ENCODE peak calls at places on chromosome 18, in seven cellular contexts. P is A172; S is CD4-positive, CD25-positive, alpha-beta regulatory T cell; R is fibroblast of the aortic adventitia; M is ELR; Z is DMS 273 treated with DMSO at 0.1 percent for 48 hours; T is activated CD4-positive, alpha-beta T cell treated with anti-CD3 and anti-CD28 coated beads, Interleukin-2, amount 50 U/mL, for 48 hours. A is an unnamed sample.

GRCh38 chr18:63965716-63966330 is 4.1 kb upstream of the SERPINB8 start:
- DNase-seq in T (no peak), P (no peak), R (no peak), S (no peak), M (no peak), Z (no peak), A (no peak)

GRCh38 chr18:23113576-23113975 is 21.7 kb upstream of the CABLES1 start:
- DNase-seq in M (no peak), S (no peak), T (no peak), P (no peak), R (no peak), Z (no peak), A (no peak)

GRCh38 chr18:34330308-34330707 is 105.6 kb upstream of the NOL4 start:
- DNase-seq in P (peak), T (no peak), Z (no peak), S (no peak), M (no peak), R (no peak), A (no peak)

GRCh38 chr18:13288509-13289138 is 70.1 kb downstream of the LDLRAD4 start:
- DNase-seq in P (no peak), R (no peak), M (no peak), S (no peak), Z (no peak), T (peak), A (no peak)

GRCh38 chr18:24876266-24876665 is 415.8 kb downstream of the HRH4 start:
- DNase-seq in R (no peak), Z (no peak), M (peak), P (no peak), T (no peak), S (no peak), A (no peak)

GRCh38 chr18:53753616-53754015 is 470.9 kb downstream of the MBD2 start:
- DNase-seq in R (no peak), P (no peak), M (no peak), T (no peak), Z (no peak), S (no peak), A (no peak)

GRCh38 chr18:3472681-3473544 is 22.9 kb downstream of the TGIF1 start:
- DNase-seq in R (no peak), T (peak), P (no peak), Z (no peak), M (no peak), S (peak), A (no peak)

GRCh38 chr18:67783215-67783946 is 266.9 kb upstream of the DSEL start:
- DNase-seq in M (peak), P (peak), Z (no peak), T (no peak), R (peak), S (no peak), A (no peak)

GRCh38 chr18:77087391-77088141 is 45.0 kb downstream of the MBP start:
- DNase-seq in S (no peak), R (peak), T (no peak), M (no peak), Z (no peak), P (no peak), A (peak)

GRCh38 chr18:8610442-8610801 is 1.2 kb downstream of the RAB12 start:
- DNase-seq in T (peak), S (no peak), P (peak), M (peak), R (peak), Z (no peak), A (no peak)

GRCh38 chr18:55401638-55402191 is 186.3 kb downstream of the TCF4 start:
- DNase-seq in P (peak), Z (no peak), R (peak), M (peak), S (no peak), T (no peak), A (peak)

GRCh38 chr18:28036481-28036880 is 140.4 kb downstream of the CDH2 start:
- DNase-seq in T (no peak), R (no peak), M (no peak), Z (no peak), P (no peak), S (no peak), A (no peak)

GRCh38 chr18:22694954-22695353 is 238.2 kb upstream of the RBBP8 start:
- DNase-seq in P (peak), R (peak), T (no peak), M (peak), Z (no peak), S (no peak), A (no peak)

GRCh38 chr18:48733854-48734253 is 195.0 kb downstream of the CTIF start:
- DNase-seq in T (no peak), M (no peak), P (no peak), Z (no peak), R (no peak), S (no peak), A (no peak)

GRCh38 chr18:23871410-23871809 is 143.1 kb upstream of the TTC39C start:
- DNase-seq in Z (no peak), R (no peak), S (peak), P (peak), M (peak), T (peak), A (peak)

GRCh38 chr18:55265916-55266488 is 306.7 kb upstream of the CCDC68 start:
- DNase-seq in T (no peak), P (no peak), R (no peak), S (no peak), M (peak), Z (no peak), A (peak)

GRCh38 chr18:45012286-45012685 is 331.6 kb downstream of the SETBP1 start:
- DNase-seq in T (no peak), M (no peak), S (no peak), P (no peak), Z (no peak), R (no peak), A (no peak)

GRCh38 chr18:72128649-72129048 is 415.5 kb downstream of the CBLN2 start:
- DNase-seq in S (no peak), P (no peak), R (no peak), T (no peak), Z (no peak), M (no peak), A (no peak)

GRCh38 chr18:32730620-32731021 is 42.2 kb downstream of the KLHL14 start:
- DNase-seq in S (peak), M (no peak), R (peak), Z (no peak), T (no peak), P (peak), A (peak)

GRCh38 chr18:74819433-74820059 is 221.9 kb downstream of the ZNF407 start:
- DNase-seq in P (no peak), R (no peak), Z (no peak), M (peak), S (peak), T (no peak), A (no peak)

GRCh38 chr18:55795101-55795669 is 207.2 kb upstream of the TCF4 start:
- DNase-seq in T (no peak), Z (no peak), M (no peak), P (no peak), R (peak), S (no peak), A (no peak)

GRCh38 chr18:2390158-2390557 is 181.1 kb downstream of the METTL4 start:
- DNase-seq in M (no peak), R (no peak), S (no peak), P (no peak), Z (no peak), T (no peak), A (no peak)

GRCh38 chr18:57004366-57005121 is 142.3 kb upstream of the BOD1L2 start:
- DNase-seq in P (peak), S (peak), M (peak), T (no peak), Z (no peak), R (peak), A (peak)

GRCh38 chr18:57276720-57277284 is 75.6 kb upstream of the ST8SIA3 start:
- DNase-seq in T (no peak), M (no peak), P (no peak), R (no peak), S (no peak), Z (no peak), A (no peak)

GRCh38 chr18:48949051-48949605 is 1.6 kb downstream of the SMAD7 start:
- DNase-seq in T (no peak), S (peak), P (no peak), R (no peak), Z (no peak), M (peak), A (peak)

GRCh38 chr18:48238636-48239035 is 170.5 kb downstream of the ZBTB7C start:
- DNase-seq in T (no peak), S (peak), R (no peak), P (peak), Z (no peak), M (peak), A (no peak)

GRCh38 chr18:9758624-9759075 is 50.5 kb downstream of the RAB31 start:
- DNase-seq in M (no peak), T (no peak), Z (no peak), S (peak), P (no peak), R (no peak), A (no peak)

GRCh38 chr18:54888933-54889332 is 60.7 kb downstream of the RAB27B start:
- DNase-seq in Z (no peak), P (no peak), S (no peak), M (peak), R (peak), T (no peak), A (no peak)

GRCh38 chr18:10122116-10122515 is 208.3 kb downstream of the VAPA start:
- DNase-seq in T (no peak), P (no peak), R (peak), M (peak), S (no peak), Z (peak), A (no peak)

GRCh38 chr18:11845653-11846052 is 5.6 kb upstream of the CHMP1B start:
- DNase-seq in R (no peak), T (no peak), P (no peak), Z (no peak), M (no peak), S (no peak), A (no peak)

GRCh38 chr18:2302628-2303516 is 268.4 kb downstream of the METTL4 start:
- DNase-seq in M (peak), T (no peak), R (peak), S (no peak), P (peak), Z (no peak), A (peak)

GRCh38 chr18:35619468-35619867 is 37.9 kb downstream of the GALNT1 start:
- DNase-seq in R (peak), S (no peak), Z (no peak), P (no peak), T (no peak), M (no peak), A (peak)

GRCh38 chr18:50622865-50623393 is 63.0 kb downstream of the MAPK4 start:
- DNase-seq in R (no peak), T (no peak), M (no peak), P (no peak), S (no peak), Z (no peak), A (no peak)

GRCh38 chr18:75656035-75656434 is 228.5 kb upstream of the SMIM21 start:
- DNase-seq in R (no peak), P (no peak), S (no peak), T (no peak), Z (no peak), M (no peak), A (no peak)

GRCh38 chr18:62497171-62497783 is 25.5 kb upstream of the ZCCHC2 start:
- DNase-seq in Z (no peak), R (no peak), T (no peak), S (no peak), M (no peak), P (no peak), A (no peak)

GRCh38 chr18:11053293-11053692 is 96.1 kb downstream of the PIEZO2 start:
- DNase-seq in S (no peak), P (no peak), M (no peak), R (no peak), T (no peak), Z (no peak), A (no peak)

GRCh38 chr18:69845588-69846506 is 101.8 kb downstream of the CD226 start:
- DNase-seq in M (no peak), R (peak), Z (peak), T (no peak), S (peak), P (peak), A (no peak)

GRCh38 chr18:71221405-71221804 is 932.6 kb downstream of the SOCS6 start:
- DNase-seq in Z (no peak), R (no peak), T (no peak), M (no peak), S (no peak), P (no peak), A (no peak)

A was measured in lung microvascular endothelial cell.